ENCODE peak calls at places on chromosomes 5 and 9, in seven cellular contexts. T, M, I, N, E, C and R are unnamed samples.

GRCh38 chr9:93149361-93149760 is 15.3 kb upstream of the NINJ1 start:
- DNase-seq in T (no peak), M (no peak), I (no peak), N (no peak), E (no peak), C (no peak), R (no peak)

GRCh38 chr9:133119461-133120342 is 1.3 kb downstream of the RALGDS start:
- DNase-seq in T (no peak), M (no peak), I (peak), N (no peak), E (no peak), C (no peak), R (no peak)

GRCh38 chr5:180922932-180923331 is 24.0 kb downstream of the BTNL8 start:
- DNase-seq in T (no peak), M (no peak), I (no peak), N (no peak), E (no peak), C (no peak), R (no peak)

GRCh38 chr9:5008206-5008605 is 23.1 kb downstream of the JAK2 start:
- DNase-seq in T (no peak), M (no peak), I (no peak), N (no peak), E (no peak), C (no peak), R (no peak)

GRCh38 chr9:92749934-92750315 is 14.7 kb downstream of the BICD2 start:
- DNase-seq in T (no peak), M (no peak), I (no peak), N (no peak), E (no peak), C (no peak), R (no peak)

GRCh38 chr5:179887802-179888201 is 19.9 kb downstream of the TBC1D9B start:
- DNase-seq in T (no peak), M (no peak), I (no peak), N (no peak), E (no peak), C (no peak), R (no peak)

GRCh38 chr9:121772600-121773285 is 121.3 kb downstream of the DAB2IP start:
- DNase-seq in T (no peak), M (peak), I (no peak), N (no peak), E (no peak), C (no peak), R (no peak)

GRCh38 chr5:90529939-90530677 is 724 bp upstream of the LYSMD3 start:
- DNase-seq in T (peak), M (peak), I (peak), N (peak), E (peak), C (no peak), R (no peak)

GRCh38 chr5:41416336-41416735 is 94.1 kb downstream of the PLCXD3 start:
- DNase-seq in T (no peak), M (no peak), I (no peak), N (no peak), E (no peak), C (no peak), R (no peak)